ENCODE peak calls at places on chromosomes 16 and 17, in ten cellular contexts. M is tibial artery; X is bronchial epithelial cell; T is GM12878; A is AG04450; J is CD8-positive, alpha-beta memory T cell; B is breast epithelium; U is neuronal stem cell; Z is thyroid gland; R is lung. O is an unnamed sample.
A peak's percentile ranks its signal among the peaks of the same experiment; 100 is the strongest.

GRCh38 chr16:1197237-1197866 is 27.7 kb downstream of the TPSG1 start:
- DNase-seq in T (no peak), U (no peak), Z (peak; percentile 33), R (no peak), J (no peak), A (no peak), X (no peak), M (no peak), B (no peak), O (no peak)

GRCh38 chr17:32102697-32103096 is 39.6 kb upstream of the RHOT1 start:
- DNase-seq in U (no peak), Z (no peak), M (no peak), A (no peak), X (no peak), R (no peak), B (no peak), T (no peak), J (no peak), O (no peak)

GRCh38 chr17:66123163-66123562 is 68.8 kb downstream of the CEP112 start:
- DNase-seq in U (no peak), J (no peak), T (no peak), B (no peak), A (no peak), M (no peak), X (peak; percentile 20), R (no peak), Z (no peak), O (no peak)

GRCh38 chr16:53768593-53768992 is 64.6 kb downstream of the FTO start:
- DNase-seq in J (no peak), T (no peak), A (peak; percentile 51), M (no peak), B (no peak), R (peak; percentile 37), X (peak; percentile 99), U (no peak), Z (peak; percentile 51), O (no peak)

GRCh38 chr16:22297871-22298733 is 893 bp downstream of the POLR3E start:
- DNase-seq in R (peak; percentile 69), Z (peak; percentile 63), A (peak; percentile 87), U (peak; percentile 87), B (no peak), X (peak; percentile 93), J (peak; percentile 87), M (peak; percentile 39), T (peak; percentile 93), O (peak; percentile 92)

GRCh38 chr17:3398310-3398709 is at the start of gene OR1E1:
- DNase-seq in B (no peak), M (no peak), A (no peak), X (no peak), R (no peak), J (no peak), T (no peak), U (no peak), Z (no peak), O (no peak)

GRCh38 chr16:11613381-11614303 is 26.9 kb upstream of the LITAF start:
- DNase-seq in X (peak; percentile 97), M (peak; percentile 72), B (no peak), U (no peak), Z (no peak), A (no peak), T (no peak), R (peak; percentile 71), J (no peak), O (no peak)

GRCh38 chr17:50947844-50948514 is 81.8 kb upstream of the TOB1 start:
- DNase-seq in J (no peak), B (peak; percentile 93), A (no peak), T (no peak), U (no peak), Z (peak; percentile 95), X (peak; percentile 30), R (peak; percentile 76), M (no peak), O (no peak)

GRCh38 chr16:10577305-10578202 is 2.8 kb downstream of the EMP2 start:
- DNase-seq in A (no peak), U (no peak), J (no peak), T (no peak), M (no peak), X (no peak), R (no peak), Z (peak; percentile 49), B (no peak), O (no peak)

GRCh38 chr16:709651-710499 is 4.3 kb upstream of the FBXL16 start:
- DNase-seq in Z (no peak), R (no peak), X (peak; percentile 49), U (peak; percentile 87), J (no peak), B (no peak), A (peak; percentile 62), M (no peak), T (no peak), O (no peak)

GRCh38 chr17:34375598-34375997 is 12.6 kb upstream of the CCL1 start:
- DNase-seq in J (no peak), Z (no peak), R (no peak), A (no peak), T (no peak), X (no peak), B (no peak), U (no peak), M (no peak), O (no peak)

GRCh38 chr17:50806141-50806643 is 29.2 kb upstream of the WFIKKN2 start:
- DNase-seq in B (no peak), A (no peak), Z (no peak), M (no peak), U (no peak), R (no peak), T (no peak), J (no peak), X (no peak), O (no peak)

GRCh38 chr16:24423332-24423731 is 116.0 kb upstream of the RBBP6 start:
- DNase-seq in M (no peak), X (no peak), R (no peak), U (no peak), B (no peak), A (no peak), Z (no peak), T (no peak), J (no peak), O (no peak)

GRCh38 chr16:71303938-71304337 is 14.7 kb upstream of the CMTR2 start:
- DNase-seq in J (no peak), X (peak; percentile 31), U (no peak), M (no peak), T (no peak), Z (no peak), R (no peak), B (no peak), A (no peak), O (no peak)

GRCh38 chr16:85275533-85276249 is 163.4 kb upstream of the CIBAR2 start:
- DNase-seq in A (no peak), R (peak; percentile 65), X (peak; percentile 28), J (peak; percentile 57), B (peak; percentile 79), M (peak; percentile 67), Z (peak; percentile 74), T (no peak), U (peak; percentile 73), O (no peak)
- H3K27me3 ChIP-seq in A (no peaks in the 10 kb centered on the region), R (no peaks in the 10 kb centered on the region), X (peaks cover 1% of the 10 kb centered on the region), J (no peaks in the 10 kb centered on the region), B (no peaks in the 10 kb centered on the region), M (peaks cover 8% of the 10 kb centered on the region), Z (no peaks in the 10 kb centered on the region), T (no peaks in the 10 kb centered on the region), U (no peaks in the 10 kb centered on the region), O (no peaks in the 10 kb centered on the region)

GRCh38 chr17:76246080-76247066 is 6.1 kb upstream of the RNF157 start:
- DNase-seq in A (no peak), B (no peak), Z (peak; percentile 19), R (no peak), M (no peak), T (peak; percentile 98), J (peak; percentile 44), X (no peak), U (no peak), O (no peak)
- H3K27me3 ChIP-seq in A (peaks cover 42% of the 10 kb centered on the region), B (no peaks in the 10 kb centered on the region), Z (no peaks in the 10 kb centered on the region), R (no peaks in the 10 kb centered on the region), M (peaks cover 88% of the 10 kb centered on the region), T (no peaks in the 10 kb centered on the region), J (no peaks in the 10 kb centered on the region), X (peaks cover 24% of the 10 kb centered on the region), U (no peaks in the 10 kb centered on the region), O (no peaks in the 10 kb centered on the region)

GRCh38 chr16:3485821-3486505 is 9.3 kb downstream of the C16orf90 start:
- DNase-seq in T (no peak), J (no peak), X (no peak), U (no peak), A (no peak), Z (no peak), M (no peak), R (no peak), B (no peak), O (no peak)
- H3K27me3 ChIP-seq in T (no peaks in the 10 kb centered on the region), J (no peaks in the 10 kb centered on the region), X (no peaks in the 10 kb centered on the region), U (no peaks in the 10 kb centered on the region), A (no peaks in the 10 kb centered on the region), Z (no peaks in the 10 kb centered on the region), M (no peaks in the 10 kb centered on the region), R (no peaks in the 10 kb centered on the region), B (no peaks in the 10 kb centered on the region), O (no peaks in the 10 kb centered on the region)

GRCh38 chr17:82377924-82378740 is 6.6 kb downstream of the UTS2R start:
- DNase-seq in U (no peak), B (no peak), R (no peak), T (no peak), A (no peak), J (no peak), M (no peak), Z (no peak), X (no peak), O (no peak)

GRCh38 chr17:82374626-82375331 is 3.2 kb downstream of the UTS2R start:
- DNase-seq in M (no peak), J (no peak), X (no peak), T (no peak), B (no peak), A (no peak), U (no peak), Z (no peak), R (no peak), O (no peak)

GRCh38 chr17:82373731-82374625 is 2.4 kb downstream of the UTS2R start:
- DNase-seq in A (no peak), R (no peak), X (no peak), M (no peak), Z (no peak), J (no peak), U (no peak), B (no peak), T (no peak), O (no peak)

GRCh38 chr17:82376042-82376730 is 4.6 kb downstream of the UTS2R start:
- DNase-seq in B (no peak), X (no peak), J (no peak), U (no peak), T (no peak), M (no peak), Z (no peak), A (no peak), R (no peak), O (no peak)

DNA sequence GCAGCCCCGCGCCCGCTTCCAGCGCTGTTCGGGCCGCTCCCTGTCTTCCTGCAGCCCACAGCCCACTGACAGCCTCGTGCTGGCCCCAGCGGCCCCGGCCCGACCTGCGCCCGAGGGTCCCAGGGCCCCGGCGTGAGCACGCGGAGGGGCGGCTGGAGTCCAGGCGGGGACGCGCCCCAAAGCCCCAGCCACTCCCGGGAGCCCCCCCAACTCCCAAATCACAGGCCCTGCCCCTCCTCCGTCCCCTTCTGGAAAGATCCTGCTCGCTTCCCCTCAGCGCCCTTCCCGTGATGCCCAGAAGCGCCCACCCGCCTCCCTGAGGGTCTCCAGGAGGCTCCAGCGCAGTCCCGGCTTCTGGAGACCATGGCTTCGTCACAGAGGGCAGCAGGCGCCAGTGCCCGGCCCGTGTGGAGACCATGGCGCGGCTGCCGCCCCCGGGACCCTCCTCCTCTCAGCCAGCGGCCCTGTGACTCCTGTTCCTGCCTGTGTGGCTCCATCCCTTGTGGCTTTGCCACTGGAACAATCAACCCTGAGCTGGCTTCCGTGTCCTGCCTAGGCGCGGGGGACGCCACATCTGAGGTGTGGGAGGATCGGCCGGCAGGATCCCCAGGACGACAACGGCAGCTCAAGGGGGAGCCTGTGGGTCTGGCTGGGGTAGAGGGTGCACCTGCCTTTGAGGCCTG is 3.9 kb downstream of the UTS2R start:
- DNase-seq in U (no peak), B (no peak), M (no peak), T (no peak), A (no peak), X (no peak), R (no peak), J (no peak), Z (no peak), O (no peak)
- H3K27me3 ChIP-seq in U (peaks cover 6% of the 10 kb centered on the region), B (peaks cover 9% of the 10 kb centered on the region), M (peaks cover 79% of the 10 kb centered on the region), T (peaks cover 4% of the 10 kb centered on the region), A (peaks cover 56% of the 10 kb centered on the region), X (peaks cover 33% of the 10 kb centered on the region), R (peaks cover 33% of the 10 kb centered on the region), J (peaks cover 7% of the 10 kb centered on the region), Z (peaks cover 6% of the 10 kb centered on the region), O (no peaks in the 10 kb centered on the region)

O was measured in esophagus muscularis mucosa.